ENCODE peak calls at places on chromosomes 1 and 21, in six cellular contexts. M is PC-3, X is HepG2, U is fibroblast of lung, R is neural progenitor cell, T is mammary epithelial cell. N is an unnamed sample.

GRCh38 chr1:67558449-67559193 is 126.4 kb upstream of the GADD45A start:
- DNase-seq in T (no peak), M (no peak), X (no peak), R (no peak), U (no peak), N (no peak)

GRCh38 chr1:111921948-111922347 is 67.5 kb downstream of the KCND3 start:
- DNase-seq in M (no peak), X (no peak), U (no peak), T (no peak), R (no peak), N (no peak)

GRCh38 chr1:51168266-51168845 is 66.3 kb downstream of the C1orf185 start:
- DNase-seq in X (no peak), M (no peak), T (peak; percentile 10), R (no peak), U (no peak), N (no peak)

GRCh38 chr1:8435569-8436071 is 117.7 kb downstream of the SLC45A1 start:
- DNase-seq in T (no peak), X (no peak), M (peak; percentile 69), U (no peak), R (no peak), N (no peak)

GRCh38 chr1:186059311-186059710 is 315.7 kb downstream of the TPR start:
- DNase-seq in U (peak; percentile 16), X (no peak), M (no peak), R (no peak), T (peak; percentile 80), N (peak; percentile 19)

GRCh38 chr1:204456826-204457361 is 37.7 kb downstream of the PIK3C2B start:
- DNase-seq in M (no peak), X (no peak), U (peak; percentile 76), T (no peak), R (peak; percentile 57), N (peak; percentile 80)

GRCh38 chr1:16986596-16987361 is 6.4 kb upstream of the MFAP2 start:
- DNase-seq in M (no peak), T (no peak), R (peak; percentile 79), U (no peak), X (no peak), N (no peak)

GRCh38 chr1:109191377-109191776 is 22.3 kb upstream of the SARS1 start:
- DNase-seq in X (no peak), T (no peak), M (no peak), U (no peak), R (peak; percentile 66), N (peak; percentile 58)

GRCh38 chr1:75125161-75125681 is 9.0 kb upstream of the LHX8 start:
- DNase-seq in M (no peak), T (no peak), R (no peak), U (no peak), X (no peak), N (no peak)

GRCh38 chr1:17540255-17541001 is 930 bp downstream of the ARHGEF10L start:
- DNase-seq in U (peak; percentile 61), R (peak; percentile 87), X (no peak), M (no peak), T (no peak), N (no peak)

GRCh38 chr1:233993651-233994050 is 89.2 kb downstream of the SLC35F3 start:
- DNase-seq in R (no peak), X (no peak), U (no peak), T (peak; percentile 98), M (peak; percentile 99), N (no peak)

GRCh38 chr1:192629602-192630001 is 6.3 kb upstream of the RGS13 start:
- DNase-seq in X (no peak), T (no peak), M (no peak), R (no peak), U (no peak), N (no peak)

GRCh38 chr1:16068356-16069270 is 4.8 kb downstream of the FAM131C start:
- DNase-seq in X (no peak), U (no peak), T (peak; percentile 24), M (no peak), R (no peak), N (no peak)

GRCh38 chr1:84298688-84299535 is 2.6 kb upstream of the SAMD13 start:
- DNase-seq in T (peak; percentile 13), M (peak; percentile 43), R (peak; percentile 57), U (peak; percentile 25), X (no peak), N (peak; percentile 70)

GRCh38 chr1:228517655-228518054 is 30.5 kb downstream of the RNF187 start:
- DNase-seq in R (no peak), M (no peak), T (no peak), X (no peak), U (no peak), N (no peak)

GRCh38 chr1:168991667-168992475 is 114.6 kb upstream of the ATP1B1 start:
- DNase-seq in R (no peak), U (no peak), T (peak; percentile 90), M (peak; percentile 30), X (no peak), N (no peak)

GRCh38 chr1:39098569-39099250 is 72.6 kb downstream of the NDUFS5 start:
- DNase-seq in X (peak; percentile 65), U (peak; percentile 95), T (peak; percentile 88), M (peak; percentile 87), R (peak; percentile 99), N (peak; percentile 96)

GRCh38 chr1:30730351-30731108 is 7.1 kb upstream of the MATN1 start:
- DNase-seq in U (no peak), T (no peak), M (no peak), R (no peak), X (no peak), N (no peak)

GRCh38 chr21:28294046-28294445 is 698.6 kb downstream of the LTN1 start:
- DNase-seq in U (peak; percentile 42), R (no peak), T (peak; percentile 25), M (peak; percentile 88), X (no peak), N (no peak)

GRCh38 chr1:94560333-94560732 is 18.8 kb upstream of the F3 start:
- DNase-seq in U (no peak), X (no peak), R (no peak), M (peak; percentile 33), T (peak; percentile 31), N (no peak)

GRCh38 chr1:50023292-50024159 is at the start of gene AGBL4:
- DNase-seq in R (no peak), X (no peak), M (peak; percentile 4), U (peak; percentile 1), T (peak; percentile 12), N (peak; percentile 58)

GRCh38 chr21:23936224-23936623 is 1671.1 kb downstream of the MRPL39 start:
- DNase-seq in T (no peak), U (peak; percentile 50), M (peak; percentile 53), X (no peak), R (peak; percentile 5), N (peak; percentile 11)

GRCh38 chr21:27649746-27650145 is 682.9 kb upstream of the ADAMTS5 start:
- DNase-seq in T (peak; percentile 40), M (no peak), R (no peak), X (no peak), U (no peak), N (no peak)

GRCh38 chr1:20698195-20698910 is 19.5 kb downstream of the KIF17 start:
- DNase-seq in M (peak; percentile 80), X (peak; percentile 34), R (no peak), T (peak; percentile 14), U (peak; percentile 34), N (no peak)

GRCh38 chr1:226457307-226457712 is 49.4 kb upstream of the PARP1 start:
- DNase-seq in U (no peak), X (no peak), R (peak; percentile 52), M (no peak), T (no peak), N (peak; percentile 40)

DNA sequence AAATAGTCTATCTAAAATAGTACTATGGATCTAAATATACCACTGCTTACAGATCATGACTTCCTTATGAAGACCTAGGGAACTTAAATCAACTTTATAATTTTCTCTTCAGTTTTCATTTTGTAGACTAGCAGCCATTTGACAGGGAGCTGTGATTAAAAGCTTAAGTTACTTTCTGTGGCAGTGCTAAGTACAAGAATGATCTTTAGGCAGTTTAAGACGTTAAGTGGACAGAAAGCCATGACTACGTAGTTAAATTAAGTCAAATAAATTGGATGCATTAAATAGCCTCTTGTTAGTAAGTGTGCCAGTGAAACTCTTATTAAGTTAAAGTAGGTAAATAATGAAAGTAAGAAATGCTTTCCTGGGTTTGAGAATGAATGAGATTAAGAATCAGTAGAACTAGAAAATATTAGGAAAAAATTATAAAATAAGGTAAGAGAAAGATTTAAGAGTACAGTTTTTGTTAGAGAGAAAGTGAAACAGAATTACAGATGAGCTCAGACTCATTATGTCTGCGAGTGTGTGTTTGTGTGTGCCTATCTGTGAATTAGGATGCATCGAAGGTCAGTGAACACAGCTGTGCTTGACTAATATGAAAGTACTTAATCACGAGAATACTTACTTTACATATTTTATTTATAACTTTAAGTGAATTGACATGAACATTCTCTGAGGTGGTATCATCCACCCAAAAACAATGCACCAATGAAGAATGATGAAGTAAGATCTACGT is 336.9 kb downstream of the KCNT2 start:
- DNase-seq in R (no peak), U (peak; percentile 12), T (no peak), M (no peak), X (no peak), N (no peak)
- TF ChIP-seq EZH2 in R (no peak), U (no peak), T (no peak), M (no peak), X (no peak), N (no peak)

GRCh38 chr1:153233448-153233847 is 16.1 kb downstream of the PRR9 start:
- DNase-seq in R (no peak), T (no peak), U (no peak), M (no peak), X (no peak), N (no peak)

GRCh38 chr1:153242160-153242559 is 17.3 kb upstream of the LORICRIN start:
- DNase-seq in X (no peak), T (no peak), M (no peak), U (no peak), R (no peak), N (no peak)

GRCh38 chr1:153232553-153232952 is 15.2 kb downstream of the PRR9 start:
- DNase-seq in U (no peak), R (no peak), M (no peak), X (no peak), T (no peak), N (no peak)

GRCh38 chr1:153238536-153238935 is 21.0 kb upstream of the LORICRIN start:
- DNase-seq in M (peak; percentile 18), T (no peak), R (no peak), U (no peak), X (no peak), N (peak; percentile 29)
- TF ChIP-seq CTCF in M (peak; percentile 46), T (peak; percentile 49), R (no peak), U (no peak), X (peak; percentile 22), N (peak; percentile 27)

GRCh38 chr1:229943988-229944743 is 122.9 kb upstream of the GALNT2 start:
- DNase-seq in M (no peak), X (no peak), U (no peak), R (no peak), T (no peak), N (no peak)
- TF ChIP-seq EZH2 in M (no peak), X (no peak), U (no peak), R (no peak), T (no peak), N (no peak)

DNA sequence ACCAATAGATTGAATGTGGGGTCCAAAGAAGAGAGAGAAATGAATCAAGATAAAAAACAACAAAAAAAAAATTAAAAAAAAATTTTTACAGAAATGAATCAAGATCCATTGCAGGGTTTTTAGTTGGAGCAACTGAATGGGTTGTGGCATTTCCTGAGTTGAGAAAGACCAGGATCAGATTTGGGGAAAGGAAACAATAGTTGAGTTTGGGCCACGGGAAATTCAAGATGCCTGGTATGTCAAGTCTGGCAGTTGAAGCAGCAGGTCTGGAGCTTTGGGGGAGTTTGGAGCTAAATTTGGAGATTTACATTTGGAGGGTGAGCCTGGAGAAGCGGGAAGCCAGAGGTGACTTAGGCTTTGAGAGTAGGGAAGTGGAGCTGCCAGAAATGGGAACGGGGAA is 22.6 kb downstream of the ATP8B2 start:
- DNase-seq in R (no peak), M (no peak), U (no peak), T (no peak), X (no peak), N (no peak)
- TF ChIP-seq CTCF in R (no peak), M (no peak), U (no peak), T (no peak), X (no peak), N (no peak)